ENCODE peak calls at places on chromosomes 3 and 15, in six cellular contexts. M, E, J, X, U and S are unnamed samples.

GRCh38 chr15:55942332-55942731 is 51.1 kb downstream of the NEDD4 start:
- DNase-seq in J (no peak), U (no peak), M (no peak), E (no peak), X (no peak), S (no peak)

GRCh38 chr3:71728632-71729342 is 3.6 kb upstream of the EIF4E3 start:
- DNase-seq in U (no peak), M (no peak), X (peak), J (no peak), E (no peak), S (no peak)

GRCh38 chr3:160027541-160028195 is 39.0 kb downstream of the IL12A start:
- DNase-seq in U (no peak), M (no peak), E (no peak), X (no peak), J (no peak), S (peak)

GRCh38 chr3:133591271-133591742 is 17.8 kb downstream of the CDV3 start:
- DNase-seq in E (no peak), M (no peak), U (no peak), X (no peak), J (no peak), S (peak)

GRCh38 chr3:58004972-58005371 is 3.2 kb upstream of the FLNB start:
- DNase-seq in J (no peak), U (no peak), E (no peak), X (no peak), M (no peak), S (no peak)

GRCh38 chr15:66996099-66996498 is 69.3 kb upstream of the SMAD3 start:
- DNase-seq in X (no peak), M (no peak), J (no peak), U (no peak), E (no peak), S (no peak)

GRCh38 chr3:47404955-47405790 is 24.4 kb downstream of the PTPN23 start:
- DNase-seq in M (no peak), U (no peak), E (peak), J (peak), X (no peak), S (peak)

GRCh38 chr15:31278544-31279220 is 48.0 kb upstream of the KLF13 start:
- DNase-seq in U (no peak), E (peak), J (peak), X (no peak), M (peak), S (no peak)

GRCh38 chr3:10518506-10519150 is 13.2 kb upstream of the ATP2B2 start:
- DNase-seq in J (peak), X (no peak), E (peak), M (peak), U (no peak), S (peak)

GRCh38 chr3:171685116-171685895 is 125.0 kb downstream of the PLD1 start:
- DNase-seq in M (no peak), U (no peak), X (no peak), E (no peak), J (no peak), S (no peak)

GRCh38 chr3:9569054-9569453 is 15.4 kb upstream of the LHFPL4 start:
- DNase-seq in J (no peak), M (no peak), U (no peak), E (no peak), X (no peak), S (no peak)

GRCh38 chr3:144770813-144771400 is 799.3 kb downstream of the DIPK2A start:
- DNase-seq in E (no peak), J (no peak), X (peak), U (no peak), M (no peak), S (peak)
- TF ChIP-seq CTCF in E (peak), J (peak), X (peak), U (peak), M (peak), S (peak)

DNA sequence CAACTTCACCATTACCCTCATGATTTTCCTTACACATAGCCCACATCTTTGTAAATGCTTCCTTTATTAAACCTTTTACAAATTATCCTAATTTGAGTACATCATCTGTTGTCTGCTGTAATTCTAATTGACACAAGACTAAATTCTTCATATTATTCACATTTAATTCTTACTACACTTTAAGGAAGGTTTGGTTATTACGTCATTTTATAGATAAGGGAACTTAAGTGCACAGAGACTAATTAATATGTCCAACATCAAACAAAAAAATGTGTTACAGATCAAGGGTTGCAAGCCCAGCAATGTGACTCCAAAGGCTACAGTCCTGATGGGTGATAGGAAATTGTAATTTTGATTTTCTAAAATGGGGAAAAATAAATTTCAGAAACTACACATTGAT is 289.1 kb upstream of the ZNF385D start:
- DNase-seq in M (no peak), J (no peak), X (no peak), U (no peak), E (no peak), S (no peak)
- H3K4me3 ChIP-seq in M (no peak), J (no peak), X (no peak), U (no peak), E (no peak), S (no peak)

GRCh38 chr3:125582707-125583106 is 12.6 kb downstream of the OSBPL11 start:
- DNase-seq in M (no peak), U (no peak), J (no peak), E (no peak), X (peak), S (peak)
- TF ChIP-seq CTCF in M (no peak), U (no peak), J (no peak), E (no peak), X (peak), S (no peak)

DNA sequence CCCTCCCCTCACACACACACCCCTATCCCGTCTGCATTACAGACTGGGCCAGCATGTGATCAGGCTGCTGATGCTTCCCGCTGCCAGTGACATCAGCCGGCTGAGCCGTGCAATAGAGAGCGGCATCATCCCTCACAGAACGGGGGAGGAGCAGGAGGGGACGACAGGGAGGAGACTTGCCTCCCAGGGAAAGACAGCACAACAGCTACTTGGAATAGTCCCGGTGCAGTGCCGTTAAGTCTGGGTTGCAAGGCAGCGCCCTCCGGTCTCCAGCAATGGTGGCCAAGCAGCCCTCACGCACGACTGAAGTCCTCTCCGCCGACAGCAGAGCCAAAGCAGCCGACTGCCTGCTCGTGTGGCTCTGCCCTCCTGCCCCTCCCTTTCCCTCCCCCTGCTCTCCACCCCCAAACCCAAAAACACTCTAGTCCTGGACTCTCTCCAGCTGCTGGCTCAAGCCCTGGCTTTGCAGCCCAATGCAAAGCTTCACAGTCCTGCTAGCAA is 31.5 kb upstream of the RPS17 start:
- DNase-seq in J (peak), X (peak), M (no peak), E (peak), U (peak), S (peak)
- H3K4me3 ChIP-seq in J (peak), X (peak), M (peak), E (no peak), U (peak), S (peak)

GRCh38 chr15:47717036-47717611 is at the start of gene SEMA6D:
- DNase-seq in X (peak), J (peak), U (peak), E (peak), M (peak), S (peak)
- TF ChIP-seq CTCF in X (no peak), J (no peak), U (peak), E (peak), M (no peak), S (no peak)

GRCh38 chr3:183635431-183636220 is at the start of gene KLHL24:
- DNase-seq in U (peak), X (peak), M (peak), J (peak), E (peak), S (peak)

GRCh38 chr3:183636221-183637105 is 1.0 kb downstream of the KLHL24 start:
- DNase-seq in J (peak), M (peak), X (peak), U (peak), E (peak), S (peak)

GRCh38 chr3:183638092-183638644 is 2.7 kb downstream of the KLHL24 start:
- DNase-seq in X (no peak), E (no peak), J (no peak), U (no peak), M (no peak), S (no peak)

GRCh38 chr3:183635107-183635430 is 354 bp upstream of the KLHL24 start:
- DNase-seq in J (no peak), U (no peak), E (no peak), M (no peak), X (peak), S (no peak)

GRCh38 chr3:183637106-183637486 is 1.7 kb downstream of the KLHL24 start:
- DNase-seq in M (no peak), U (no peak), J (no peak), X (no peak), E (no peak), S (no peak)
- H3K4me3 ChIP-seq in M (peak), U (peak), J (peak), X (peak), E (peak), S (peak)